ENCODE peak calls at places on chromosomes 5 and 9, in five cellular contexts. One of them, this sample, is unnamed.

GRCh38 chr5:180111273-180111695 is 39.7 kb upstream of the RNF130 start:
- DNase-seq in IMR-90: no peak
- DNase-seq in H1: no peak
- DNase-seq in spleen: peak; percentile 51
- DNase-seq in suprapubic skin: peak; percentile 58
- DNase-seq in this sample: no peak

GRCh38 chr5:168135897-168136296 is 155.5 kb upstream of the WWC1 start:
- DNase-seq in suprapubic skin: no peak
- DNase-seq in spleen: no peak
- DNase-seq in H1: no peak
- DNase-seq in IMR-90: no peak
- DNase-seq in this sample: no peak

GRCh38 chr9:130288926-130289705 is 23.6 kb downstream of the HMCN2 start:
- DNase-seq in IMR-90: no peak
- DNase-seq in suprapubic skin: no peak
- DNase-seq in H1: no peak
- DNase-seq in spleen: no peak
- DNase-seq in this sample: no peak

GRCh38 chr9:126420643-126421564 is 94.3 kb downstream of the MVB12B start:
- DNase-seq in spleen: no peak
- DNase-seq in suprapubic skin: no peak
- DNase-seq in H1: no peak
- DNase-seq in IMR-90: peak; percentile 58
- DNase-seq in this sample: no peak

GRCh38 chr5:138466900-138467710 is 1.8 kb downstream of the EGR1 start:
- DNase-seq in spleen: peak; percentile 82
- DNase-seq in suprapubic skin: no peak
- DNase-seq in IMR-90: peak; percentile 38
- DNase-seq in H1: peak; percentile 19
- DNase-seq in this sample: peak; percentile 71

GRCh38 chr9:135759676-135760300 is 57.8 kb downstream of the KCNT1 start:
- DNase-seq in H1: no peak
- DNase-seq in spleen: no peak
- DNase-seq in suprapubic skin: no peak
- DNase-seq in IMR-90: no peak
- DNase-seq in this sample: no peak

GRCh38 chr5:137039939-137040515 is 459.1 kb downstream of the SPOCK1 start:
- DNase-seq in suprapubic skin: no peak
- DNase-seq in IMR-90: no peak
- DNase-seq in spleen: no peak
- DNase-seq in H1: no peak
- DNase-seq in this sample: no peak

GRCh38 chr5:67215592-67216471 is 19.2 kb upstream of the CD180 start:
- DNase-seq in H1: no peak
- DNase-seq in spleen: peak; percentile 96
- DNase-seq in IMR-90: peak; percentile 13
- DNase-seq in suprapubic skin: peak; percentile 86
- DNase-seq in this sample: peak; percentile 85

GRCh38 chr9:30732060-30732459 is 1652.4 kb upstream of the ACO1 start:
- DNase-seq in suprapubic skin: no peak
- DNase-seq in spleen: no peak
- DNase-seq in IMR-90: no peak
- DNase-seq in H1: peak; percentile 10
- DNase-seq in this sample: no peak

GRCh38 chr5:135481387-135481786 is 29.2 kb upstream of the TIFAB start:
- DNase-seq in IMR-90: no peak
- DNase-seq in suprapubic skin: no peak
- DNase-seq in H1: no peak
- DNase-seq in spleen: no peak
- DNase-seq in this sample: no peak

GRCh38 chr5:97135868-97136267 is 6.5 kb downstream of the LIX1 start:
- DNase-seq in H1: no peak
- DNase-seq in IMR-90: no peak
- DNase-seq in suprapubic skin: no peak
- DNase-seq in spleen: no peak
- DNase-seq in this sample: no peak

GRCh38 chr5:173643964-173644363 is 27.5 kb upstream of the BOD1 start:
- DNase-seq in IMR-90: peak; percentile 10
- DNase-seq in suprapubic skin: peak; percentile 37
- DNase-seq in spleen: no peak
- DNase-seq in H1: no peak
- DNase-seq in this sample: peak; percentile 48

GRCh38 chr5:134053840-134054338 is 49.1 kb upstream of the VDAC1 start:
- DNase-seq in spleen: no peak
- DNase-seq in suprapubic skin: no peak
- DNase-seq in IMR-90: peak; percentile 8
- DNase-seq in H1: no peak
- DNase-seq in this sample: no peak

GRCh38 chr9:91119147-91119546 is 242.6 kb downstream of the AUH start:
- DNase-seq in H1: no peak
- DNase-seq in spleen: no peak
- DNase-seq in suprapubic skin: no peak
- DNase-seq in IMR-90: peak; percentile 77
- DNase-seq in this sample: no peak

GRCh38 chr5:14467886-14468285 is 113.7 kb upstream of the OTULINL start:
- DNase-seq in suprapubic skin: no peak
- DNase-seq in IMR-90: no peak
- DNase-seq in H1: no peak
- DNase-seq in spleen: no peak
- DNase-seq in this sample: no peak
- H3K36me3 ChIP-seq in suprapubic skin: peaks cover 54% of the 10 kb centered on the region
- H3K36me3 ChIP-seq in IMR-90: peaks cover 60% of the 10 kb centered on the region
- H3K36me3 ChIP-seq in H1: peaks cover 13% of the 10 kb centered on the region
- H3K36me3 ChIP-seq in spleen: peaks cover 98% of the 10 kb centered on the region
- H3K36me3 ChIP-seq in this sample: no peaks in the 10 kb centered on the region

DNA sequence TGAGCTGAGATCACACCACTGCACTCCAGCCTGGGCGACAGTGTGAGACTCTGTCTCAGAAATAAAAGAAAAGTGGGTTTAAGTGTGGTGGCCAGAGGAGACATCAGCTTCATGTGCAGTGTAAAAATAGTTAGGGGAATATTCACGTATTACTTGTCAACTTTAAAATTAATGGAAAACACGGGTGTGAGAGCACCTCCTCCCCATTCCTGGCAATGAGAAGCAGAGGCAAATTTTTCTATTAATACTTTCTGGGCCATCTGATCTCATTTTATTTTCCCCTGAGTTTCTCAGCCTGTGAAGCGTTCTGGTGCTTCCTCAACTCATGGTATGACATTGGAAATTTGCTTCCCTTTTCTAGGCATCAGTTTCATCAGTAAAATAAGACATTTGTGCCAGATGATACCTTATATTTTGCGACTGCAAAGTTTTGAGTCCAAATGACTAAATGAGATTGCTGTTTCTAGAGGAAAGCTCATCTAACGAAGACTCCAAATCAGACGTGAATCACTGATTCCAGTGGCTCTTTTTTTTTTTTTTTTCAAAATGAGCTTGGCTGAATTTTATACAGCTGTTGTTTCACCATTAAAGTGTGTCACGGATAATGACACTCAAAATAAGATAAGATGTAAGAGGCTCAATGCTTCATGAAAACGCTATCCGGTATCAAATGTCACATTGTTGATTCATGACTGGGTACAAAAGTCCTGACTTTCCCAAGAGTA is 104.6 kb downstream of the MSX2 start:
- DNase-seq in suprapubic skin: no peak
- DNase-seq in IMR-90: no peak
- DNase-seq in H1: no peak
- DNase-seq in spleen: no peak
- DNase-seq in this sample: no peak
- TF ChIP-seq POLR2A in suprapubic skin: no peak
- TF ChIP-seq POLR2A in IMR-90: no peak
- TF ChIP-seq POLR2A in H1: no peak
- TF ChIP-seq POLR2A in spleen: no peak
- TF ChIP-seq POLR2A in this sample: no peak

GRCh38 chr9:37191403-37192089 is 71.2 kb downstream of the ZCCHC7 start:
- DNase-seq in H1: no peak
- DNase-seq in IMR-90: no peak
- DNase-seq in suprapubic skin: no peak
- DNase-seq in spleen: no peak
- DNase-seq in this sample: no peak
- H3K36me3 ChIP-seq in H1: no peaks in the 10 kb centered on the region
- H3K36me3 ChIP-seq in IMR-90: peaks cover 2% of the 10 kb centered on the region
- H3K36me3 ChIP-seq in suprapubic skin: peaks cover 4% of the 10 kb centered on the region
- H3K36me3 ChIP-seq in spleen: peaks cover 22% of the 10 kb centered on the region
- H3K36me3 ChIP-seq in this sample: no peaks in the 10 kb centered on the region

DNA sequence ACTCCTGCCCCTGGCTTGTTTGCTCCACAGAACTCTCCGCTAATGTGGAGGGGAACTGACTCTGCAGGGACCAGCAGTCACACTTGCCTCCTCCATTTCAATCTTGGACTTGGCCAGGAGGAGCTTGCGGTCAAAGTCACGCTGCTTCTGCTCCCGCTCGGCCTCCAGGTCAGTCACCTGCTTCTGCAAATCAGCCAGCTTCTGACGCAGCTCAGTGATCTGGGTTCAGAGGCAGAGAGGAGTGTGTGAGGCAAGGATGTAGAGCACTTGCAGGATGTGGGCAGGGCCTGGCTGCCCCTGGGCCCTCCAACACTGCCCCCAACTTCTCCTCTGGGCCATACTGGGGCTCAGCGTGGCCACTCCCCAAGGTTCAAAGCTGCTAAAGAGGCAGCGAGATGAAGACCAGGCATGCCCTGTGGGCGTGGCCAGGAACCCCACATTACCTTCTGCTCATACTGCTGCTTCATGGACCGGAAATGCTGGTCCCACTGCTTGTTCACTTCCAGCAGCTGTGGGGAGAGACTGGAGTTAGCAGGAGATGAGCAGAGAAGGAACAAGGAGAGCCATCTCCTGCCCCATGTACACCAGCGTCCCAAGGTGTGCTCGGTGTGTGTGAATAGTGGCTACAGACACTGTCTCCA is 22.2 kb downstream of the GPX3 start:
- DNase-seq in spleen: peak; percentile 54
- DNase-seq in IMR-90: no peak
- DNase-seq in suprapubic skin: no peak
- DNase-seq in H1: no peak
- DNase-seq in this sample: no peak
- TF ChIP-seq POLR2A in spleen: no peak
- TF ChIP-seq POLR2A in IMR-90: no peak
- TF ChIP-seq POLR2A in suprapubic skin: no peak
- TF ChIP-seq POLR2A in H1: no peak
- TF ChIP-seq POLR2A in this sample: no peak

DNA sequence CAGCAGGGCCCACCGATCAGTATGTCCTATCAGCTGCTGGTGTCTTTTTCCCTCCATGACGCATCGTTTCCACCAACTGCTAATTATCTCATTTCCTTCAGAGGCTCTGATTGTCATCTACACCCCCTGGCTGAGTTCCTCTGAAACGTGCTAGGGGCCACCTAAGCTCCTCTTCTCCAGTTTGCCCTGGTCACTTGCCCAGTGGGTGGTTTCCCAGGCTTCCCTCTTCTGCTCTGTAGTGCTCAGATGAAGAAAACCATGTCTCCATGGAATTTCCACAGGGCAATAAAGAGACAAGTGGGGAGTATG is 65.3 kb downstream of the TSTD2 start:
- DNase-seq in spleen: no peak
- DNase-seq in IMR-90: no peak
- DNase-seq in H1: no peak
- DNase-seq in suprapubic skin: no peak
- DNase-seq in this sample: no peak
- H3K36me3 ChIP-seq in spleen: no peaks in the 10 kb centered on the region
- H3K36me3 ChIP-seq in IMR-90: peaks cover 12% of the 10 kb centered on the region
- H3K36me3 ChIP-seq in H1: no peaks in the 10 kb centered on the region
- H3K36me3 ChIP-seq in suprapubic skin: no peaks in the 10 kb centered on the region
- H3K36me3 ChIP-seq in this sample: peaks cover 4% of the 10 kb centered on the region